ENCODE peak calls at places on chromosomes 16 and 17, in four cellular contexts. H, T, P and A are unnamed samples.

GRCh38 chr17:1312261-1312870 is 32.9 kb downstream of the TRARG1 start:
- DNase-seq in P (no peak), H (peak; percentile 13), T (peak; percentile 55), A (no peak)

GRCh38 chr17:59406808-59407381 is 75.4 kb downstream of the YPEL2 start:
- DNase-seq in T (no peak), H (peak; percentile 20), P (no peak), A (peak; percentile 57)

GRCh38 chr17:80101946-80102706 is 745 bp downstream of the GAA start:
- DNase-seq in T (peak; percentile 57), H (peak; percentile 30), P (no peak), A (peak; percentile 77)

GRCh38 chr16:18932243-18932997 is 6.2 kb upstream of the SMG1 start:
- DNase-seq in T (no peak), H (peak; percentile 46), P (no peak), A (peak; percentile 43)

GRCh38 chr16:67967183-67967955 is 1.1 kb downstream of the SLC12A4 start:
- DNase-seq in P (no peak), T (peak; percentile 40), H (no peak), A (no peak)

GRCh38 chr17:48577946-48578615 is at the start of gene HOXB4:
- DNase-seq in H (no peak), T (peak; percentile 95), P (no peak), A (peak; percentile 88)

GRCh38 chr16:88647178-88648070 is 3.4 kb downstream of the CYBA start:
- DNase-seq in T (no peak), H (no peak), P (no peak), A (no peak)

GRCh38 chr17:63941751-63942150 is 9.6 kb upstream of the CD79B start:
- DNase-seq in H (no peak), T (no peak), P (no peak), A (no peak)

GRCh38 chr16:58025351-58026138 is at the start of gene MMP15:
- DNase-seq in P (peak; percentile 97), T (peak; percentile 92), H (peak; percentile 91), A (peak; percentile 50)

GRCh38 chr16:29991571-29991904 is 3.9 kb downstream of the HIRIP3 start:
- DNase-seq in H (no peak), P (no peak), T (no peak), A (no peak)
- H3K27me3 ChIP-seq in H (no peaks in the 10 kb centered on the region), P (no peaks in the 10 kb centered on the region), T (no peaks in the 10 kb centered on the region), A (no peaks in the 10 kb centered on the region)

DNA sequence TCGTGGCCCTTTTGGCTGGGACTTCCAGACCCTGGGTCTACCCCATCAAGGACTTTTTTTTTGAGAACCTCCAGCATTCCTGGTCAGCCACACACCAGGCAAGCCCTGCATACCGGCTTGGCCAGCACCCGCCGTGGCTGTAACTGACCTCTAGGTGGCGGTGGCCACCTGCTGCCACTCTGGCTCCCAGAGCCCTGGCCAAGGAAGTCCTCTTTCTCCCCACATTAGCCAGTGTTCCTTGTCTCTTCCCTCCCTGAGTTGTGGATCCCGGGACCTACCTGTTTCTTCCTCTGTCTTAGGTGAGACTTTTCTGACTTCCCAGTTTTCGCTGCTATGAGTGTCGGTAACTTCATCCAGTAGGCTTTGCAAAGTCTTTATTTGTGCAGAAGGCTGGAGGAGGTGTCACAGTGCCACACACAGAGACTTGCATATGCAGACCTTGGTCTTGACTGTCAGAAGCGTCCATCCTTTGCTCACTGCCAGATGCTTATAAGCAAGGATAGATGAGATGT is 348.3 kb downstream of the CPPED1 start:
- DNase-seq in H (peak; percentile 53), T (peak; percentile 65), P (peak; percentile 31), A (peak; percentile 55)
- TF ChIP-seq MAFK in H (no peak), T (no peak), P (no peak), A (no peak)

DNA sequence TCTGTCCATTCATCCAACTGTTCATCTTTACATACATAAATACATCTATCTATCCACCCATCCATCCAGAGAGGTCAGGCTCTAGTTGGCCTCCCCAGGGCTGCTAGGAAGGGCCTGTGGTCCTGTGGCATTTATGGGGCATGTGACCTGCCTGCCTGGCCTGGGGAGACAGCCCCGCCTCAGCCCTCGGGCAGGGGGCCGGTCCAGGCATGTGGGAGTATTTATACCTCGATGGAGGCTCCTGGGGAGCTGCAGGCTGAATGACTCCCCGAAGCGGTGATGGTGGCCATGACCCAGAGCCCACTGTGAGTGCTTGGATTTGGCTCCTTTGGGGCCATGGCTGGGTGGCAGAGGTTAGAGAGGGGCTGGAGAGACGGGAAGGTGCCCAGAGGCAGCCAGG is 7.3 kb downstream of the FOXN1 start:
- DNase-seq in H (no peak), T (no peak), P (no peak), A (no peak)
- H3K27me3 ChIP-seq in H (peaks cover 7% of the 10 kb centered on the region), T (peaks cover 7% of the 10 kb centered on the region), P (no peaks in the 10 kb centered on the region), A (peaks cover 64% of the 10 kb centered on the region)

GRCh38 chr17:66299721-66300120 is 2.7 kb upstream of the PRKCA start:
- DNase-seq in P (no peak), H (no peak), T (no peak), A (no peak)

GRCh38 chr17:66302761-66303626 is 581 bp downstream of the PRKCA start:
- DNase-seq in H (peak; percentile 70), P (no peak), T (peak; percentile 54), A (peak; percentile 42)

GRCh38 chr17:66301864-66302741 is at the start of gene PRKCA:
- DNase-seq in H (peak; percentile 54), T (peak; percentile 80), P (no peak), A (peak; percentile 69)

GRCh38 chr17:66300956-66301355 is 1.5 kb upstream of the PRKCA start:
- DNase-seq in P (no peak), T (no peak), H (no peak), A (no peak)

GRCh38 chr17:66301418-66301863 is 972 bp upstream of the PRKCA start:
- DNase-seq in P (no peak), H (no peak), T (no peak), A (no peak)
- TF ChIP-seq MAFK in P (no peak), H (no peak), T (no peak), A (no peak)